ENCODE peak calls at places on chromosomes 1 and 21, in seven cellular contexts. One of them, this sample, is unnamed.

GRCh38 chr1:80217377-80217986 is 1211.0 kb upstream of the ADGRL4 start:
- DNase-seq in H1: no peak
- DNase-seq in mesendoderm: peak; percentile 39
- DNase-seq in neuronal stem cell: peak; percentile 5
- DNase-seq in IMR-90: peak; percentile 71
- DNase-seq in H9: no peak
- DNase-seq in mesenchymal stem cell: peak; percentile 74
- DNase-seq in this sample: peak; percentile 9

GRCh38 chr1:59908682-59909081 is 17.9 kb downstream of the CYP2J2 start:
- DNase-seq in IMR-90: no peak
- DNase-seq in mesendoderm: no peak
- DNase-seq in mesenchymal stem cell: no peak
- DNase-seq in neuronal stem cell: no peak
- DNase-seq in H1: no peak
- DNase-seq in H9: no peak
- DNase-seq in this sample: no peak

GRCh38 chr1:102097451-102097850 is 100.7 kb upstream of the OLFM3 start:
- DNase-seq in H9: no peak
- DNase-seq in neuronal stem cell: no peak
- DNase-seq in IMR-90: no peak
- DNase-seq in mesenchymal stem cell: no peak
- DNase-seq in mesendoderm: no peak
- DNase-seq in H1: no peak
- DNase-seq in this sample: peak; percentile 97

GRCh38 chr1:149849947-149850360 is 49.4 kb upstream of the BOLA1 start:
- DNase-seq in mesenchymal stem cell: peak; percentile 20
- DNase-seq in H1: no peak
- DNase-seq in H9: no peak
- DNase-seq in IMR-90: no peak
- DNase-seq in mesendoderm: peak; percentile 22
- DNase-seq in neuronal stem cell: no peak
- DNase-seq in this sample: peak; percentile 8

GRCh38 chr1:174008261-174008660 is 13.9 kb downstream of the RC3H1 start:
- DNase-seq in IMR-90: no peak
- DNase-seq in H1: no peak
- DNase-seq in mesenchymal stem cell: no peak
- DNase-seq in neuronal stem cell: no peak
- DNase-seq in mesendoderm: no peak
- DNase-seq in H9: no peak
- DNase-seq in this sample: peak; percentile 2

GRCh38 chr1:64223329-64224151 is 20.1 kb downstream of the UBE2U start:
- DNase-seq in H9: no peak
- DNase-seq in mesenchymal stem cell: peak; percentile 90
- DNase-seq in IMR-90: peak; percentile 95
- DNase-seq in H1: no peak
- DNase-seq in neuronal stem cell: no peak
- DNase-seq in mesendoderm: no peak
- DNase-seq in this sample: no peak

GRCh38 chr1:198162091-198162767 is 5.4 kb downstream of the NEK7 start:
- DNase-seq in mesendoderm: no peak
- DNase-seq in neuronal stem cell: no peak
- DNase-seq in H1: no peak
- DNase-seq in IMR-90: no peak
- DNase-seq in H9: no peak
- DNase-seq in mesenchymal stem cell: no peak
- DNase-seq in this sample: no peak

GRCh38 chr1:18927082-18927653 is 24.8 kb upstream of the ALDH4A1 start:
- DNase-seq in mesenchymal stem cell: no peak
- DNase-seq in IMR-90: no peak
- DNase-seq in mesendoderm: no peak
- DNase-seq in neuronal stem cell: no peak
- DNase-seq in H1: no peak
- DNase-seq in H9: no peak
- DNase-seq in this sample: no peak

GRCh38 chr1:182601416-182601786 is 2.8 kb downstream of the RGS16 start:
- DNase-seq in H1: no peak
- DNase-seq in neuronal stem cell: peak; percentile 84
- DNase-seq in mesenchymal stem cell: peak; percentile 79
- DNase-seq in mesendoderm: peak; percentile 91
- DNase-seq in IMR-90: peak; percentile 76
- DNase-seq in H9: peak; percentile 79
- DNase-seq in this sample: peak; percentile 76

GRCh38 chr1:245572709-245573108 is 417.9 kb downstream of the KIF26B start:
- DNase-seq in IMR-90: no peak
- DNase-seq in mesendoderm: no peak
- DNase-seq in H9: no peak
- DNase-seq in H1: no peak
- DNase-seq in neuronal stem cell: no peak
- DNase-seq in mesenchymal stem cell: no peak
- DNase-seq in this sample: no peak

GRCh38 chr21:44012474-44013379 is 618 bp downstream of the TRAPPC10 start:
- DNase-seq in H9: peak; percentile 86
- DNase-seq in neuronal stem cell: peak; percentile 71
- DNase-seq in H1: no peak
- DNase-seq in mesenchymal stem cell: peak; percentile 37
- DNase-seq in mesendoderm: peak; percentile 84
- DNase-seq in IMR-90: peak; percentile 13
- DNase-seq in this sample: peak; percentile 44

GRCh38 chr1:11528636-11529121 is 49.7 kb downstream of the DISP3 start:
- DNase-seq in H9: peak; percentile 18
- DNase-seq in mesenchymal stem cell: no peak
- DNase-seq in H1: no peak
- DNase-seq in mesendoderm: no peak
- DNase-seq in neuronal stem cell: no peak
- DNase-seq in IMR-90: no peak
- DNase-seq in this sample: no peak

GRCh38 chr1:6357243-6357929 is 36.2 kb downstream of the ACOT7 start:
- DNase-seq in neuronal stem cell: no peak
- DNase-seq in H1: no peak
- DNase-seq in IMR-90: no peak
- DNase-seq in mesenchymal stem cell: no peak
- DNase-seq in H9: peak; percentile 78
- DNase-seq in mesendoderm: peak; percentile 60
- DNase-seq in this sample: no peak

GRCh38 chr1:6245086-6245868 is 1.3 kb downstream of the HES3 start:
- DNase-seq in mesendoderm: peak; percentile 93
- DNase-seq in IMR-90: peak; percentile 71
- DNase-seq in neuronal stem cell: peak; percentile 89
- DNase-seq in H1: no peak
- DNase-seq in mesenchymal stem cell: peak; percentile 75
- DNase-seq in H9: peak; percentile 89
- DNase-seq in this sample: peak; percentile 92

GRCh38 chr1:11930571-11931445 is 3.7 kb upstream of the PLOD1 start:
- DNase-seq in IMR-90: peak; percentile 83
- DNase-seq in neuronal stem cell: no peak
- DNase-seq in H1: no peak
- DNase-seq in H9: no peak
- DNase-seq in mesendoderm: peak; percentile 91
- DNase-seq in mesenchymal stem cell: no peak
- DNase-seq in this sample: no peak

GRCh38 chr1:218336353-218336752 is 8.8 kb upstream of the TGFB2 start:
- DNase-seq in mesenchymal stem cell: no peak
- DNase-seq in H1: no peak
- DNase-seq in IMR-90: peak; percentile 48
- DNase-seq in mesendoderm: no peak
- DNase-seq in H9: no peak
- DNase-seq in neuronal stem cell: no peak
- DNase-seq in this sample: peak; percentile 59

GRCh38 chr1:33586111-33586510 is 113.7 kb downstream of the ZSCAN20 start:
- DNase-seq in IMR-90: peak; percentile 11
- DNase-seq in mesendoderm: no peak
- DNase-seq in H9: no peak
- DNase-seq in neuronal stem cell: no peak
- DNase-seq in H1: no peak
- DNase-seq in mesenchymal stem cell: no peak
- DNase-seq in this sample: no peak

GRCh38 chr21:37868896-37869295 is 47.4 kb downstream of the KCNJ6 start:
- DNase-seq in H1: no peak
- DNase-seq in IMR-90: peak; percentile 67
- DNase-seq in H9: no peak
- DNase-seq in neuronal stem cell: no peak
- DNase-seq in mesendoderm: peak; percentile 12
- DNase-seq in mesenchymal stem cell: peak; percentile 81
- DNase-seq in this sample: peak; percentile 75

GRCh38 chr21:19981938-19982337 is 1016.3 kb upstream of the NCAM2 start:
- DNase-seq in mesenchymal stem cell: no peak
- DNase-seq in H9: no peak
- DNase-seq in mesendoderm: peak; percentile 19
- DNase-seq in neuronal stem cell: no peak
- DNase-seq in H1: no peak
- DNase-seq in IMR-90: no peak
- DNase-seq in this sample: no peak

GRCh38 chr1:1062364-1063163 is 11.5 kb downstream of the RNF223 start:
- DNase-seq in IMR-90: peak; percentile 18
- DNase-seq in neuronal stem cell: no peak
- DNase-seq in mesendoderm: no peak
- DNase-seq in mesenchymal stem cell: peak; percentile 44
- DNase-seq in H1: no peak
- DNase-seq in H9: no peak
- DNase-seq in this sample: no peak
- H2BK5ac ChIP-seq in IMR-90: no peak overlapping the region
- H2BK5ac ChIP-seq in neuronal stem cell: peak overlapping the region; percentile 39
- H2BK5ac ChIP-seq in mesendoderm: no peak overlapping the region
- H2BK5ac ChIP-seq in mesenchymal stem cell: no peak overlapping the region
- H2BK5ac ChIP-seq in H1: no peak overlapping the region
- H2BK5ac ChIP-seq in H9: no peak overlapping the region
- H2BK5ac ChIP-seq in this sample: no peak overlapping the region

GRCh38 chr1:94265931-94266330 is 28.5 kb upstream of the ARHGAP29 start:
- DNase-seq in neuronal stem cell: no peak
- DNase-seq in IMR-90: peak; percentile 31
- DNase-seq in H1: no peak
- DNase-seq in mesenchymal stem cell: no peak
- DNase-seq in mesendoderm: no peak
- DNase-seq in H9: no peak
- DNase-seq in this sample: no peak

GRCh38 chr1:94259635-94260289 is 22.4 kb upstream of the ARHGAP29 start:
- DNase-seq in mesendoderm: no peak
- DNase-seq in H1: no peak
- DNase-seq in neuronal stem cell: no peak
- DNase-seq in IMR-90: peak; percentile 31
- DNase-seq in H9: peak; percentile 55
- DNase-seq in mesenchymal stem cell: no peak
- DNase-seq in this sample: peak; percentile 30

GRCh38 chr1:94269921-94270320 is 32.5 kb upstream of the ARHGAP29 start:
- DNase-seq in mesenchymal stem cell: no peak
- DNase-seq in H1: no peak
- DNase-seq in IMR-90: no peak
- DNase-seq in mesendoderm: no peak
- DNase-seq in neuronal stem cell: no peak
- DNase-seq in H9: no peak
- DNase-seq in this sample: no peak

GRCh38 chr1:94260635-94261387 is 23.4 kb upstream of the ARHGAP29 start:
- DNase-seq in H9: no peak
- DNase-seq in H1: no peak
- DNase-seq in mesendoderm: no peak
- DNase-seq in neuronal stem cell: no peak
- DNase-seq in mesenchymal stem cell: no peak
- DNase-seq in IMR-90: no peak
- DNase-seq in this sample: no peak

DNA sequence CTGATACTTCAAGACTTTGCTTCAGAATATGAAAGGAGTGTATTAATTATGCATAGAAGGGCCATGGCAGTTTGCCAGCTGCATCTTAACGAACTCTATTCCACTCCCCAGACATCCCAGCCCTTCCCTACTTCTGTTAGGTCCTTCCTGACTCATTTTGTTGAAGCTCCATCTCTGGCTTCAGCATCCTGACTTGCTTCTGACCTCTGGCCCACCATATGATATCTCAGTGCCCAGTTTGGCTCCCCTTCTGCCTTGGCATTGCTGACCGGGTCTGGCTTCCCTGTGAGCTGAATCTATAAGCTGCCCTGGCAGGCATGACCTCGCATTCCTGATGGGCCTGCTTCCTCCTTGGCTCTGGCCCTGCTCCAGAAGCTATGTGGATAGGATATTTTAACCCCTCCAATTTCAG is 27.6 kb upstream of the ARHGAP29 start:
- DNase-seq in mesenchymal stem cell: no peak
- DNase-seq in mesendoderm: no peak
- DNase-seq in H1: no peak
- DNase-seq in H9: no peak
- DNase-seq in neuronal stem cell: no peak
- DNase-seq in IMR-90: no peak
- DNase-seq in this sample: no peak
- H2BK5ac ChIP-seq in mesenchymal stem cell: peak overlapping the region; percentile 71
- H2BK5ac ChIP-seq in mesendoderm: no peak overlapping the region
- H2BK5ac ChIP-seq in H1: no peak overlapping the region
- H2BK5ac ChIP-seq in H9: no peak overlapping the region
- H2BK5ac ChIP-seq in neuronal stem cell: no peak overlapping the region
- H2BK5ac ChIP-seq in IMR-90: no peak overlapping the region
- H2BK5ac ChIP-seq in this sample: no peak overlapping the region

GRCh38 chr1:217003355-217003754 is 280.1 kb upstream of the ESRRG start:
- DNase-seq in mesendoderm: no peak
- DNase-seq in mesenchymal stem cell: no peak
- DNase-seq in neuronal stem cell: no peak
- DNase-seq in H1: no peak
- DNase-seq in H9: no peak
- DNase-seq in IMR-90: no peak
- DNase-seq in this sample: no peak
- H2BK5ac ChIP-seq in mesendoderm: no peak overlapping the region
- H2BK5ac ChIP-seq in mesenchymal stem cell: no peak overlapping the region
- H2BK5ac ChIP-seq in neuronal stem cell: no peak overlapping the region
- H2BK5ac ChIP-seq in H1: no peak overlapping the region
- H2BK5ac ChIP-seq in H9: no peak overlapping the region
- H2BK5ac ChIP-seq in IMR-90: no peak overlapping the region
- H2BK5ac ChIP-seq in this sample: no peak overlapping the region

DNA sequence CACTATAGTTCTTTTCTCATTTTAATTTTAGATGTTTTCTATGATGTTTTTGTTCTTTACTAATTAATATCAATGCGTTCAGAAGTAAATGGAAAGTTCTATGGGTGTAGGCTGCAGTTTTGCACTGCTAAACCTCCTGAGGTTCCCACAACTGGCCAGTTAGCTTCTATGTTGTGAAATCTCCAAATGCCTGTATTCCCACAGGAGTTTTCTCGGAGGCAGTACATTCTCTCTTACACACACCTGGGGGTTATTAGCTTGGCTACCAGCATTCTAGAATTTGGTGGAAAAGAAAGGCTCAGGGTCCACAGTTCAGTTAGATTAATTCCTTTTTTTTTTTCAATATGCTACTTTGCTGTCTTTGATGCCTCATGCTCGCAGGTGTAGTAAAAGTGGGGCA is 216.9 kb upstream of the NRIP1 start:
- DNase-seq in mesenchymal stem cell: no peak
- DNase-seq in IMR-90: no peak
- DNase-seq in H1: no peak
- DNase-seq in H9: no peak
- DNase-seq in mesendoderm: no peak
- DNase-seq in neuronal stem cell: no peak
- DNase-seq in this sample: no peak
- H2BK5ac ChIP-seq in mesenchymal stem cell: no peak overlapping the region
- H2BK5ac ChIP-seq in IMR-90: no peak overlapping the region
- H2BK5ac ChIP-seq in H1: no peak overlapping the region
- H2BK5ac ChIP-seq in H9: no peak overlapping the region
- H2BK5ac ChIP-seq in mesendoderm: no peak overlapping the region
- H2BK5ac ChIP-seq in neuronal stem cell: no peak overlapping the region
- H2BK5ac ChIP-seq in this sample: no peak overlapping the region